ENCODE peak calls at places on chromosome 19, in ten cellular contexts. One of them, this sample, is unnamed.
A peak's percentile ranks its signal among the peaks of the same experiment; 100 is the strongest.

GRCh38 chr19:18780631-18781030 is 10.5 kb downstream of the COMP start:
- DNase-seq in right cardiac atrium: no peak
- DNase-seq in fibroblast of lung: no peak
- DNase-seq in upper lobe of left lung: no peak
- DNase-seq in thyroid gland: no peak
- DNase-seq in mesenchymal stem cell: no peak
- DNase-seq in uterus: no peak
- DNase-seq in tibial nerve: no peak
- DNase-seq in neuronal stem cell: no peak
- DNase-seq in cardiac muscle cell: no peak
- DNase-seq in this sample: no peak

GRCh38 chr19:41546386-41546789 is 29.6 kb upstream of the CEACAM21 start:
- DNase-seq in right cardiac atrium: peak; percentile 70
- DNase-seq in fibroblast of lung: no peak
- DNase-seq in upper lobe of left lung: no peak
- DNase-seq in thyroid gland: no peak
- DNase-seq in mesenchymal stem cell: no peak
- DNase-seq in uterus: no peak
- DNase-seq in tibial nerve: no peak
- DNase-seq in neuronal stem cell: no peak
- DNase-seq in cardiac muscle cell: no peak
- DNase-seq in this sample: no peak

GRCh38 chr19:14733574-14733973 is 43.7 kb downstream of the ZNF333 start:
- DNase-seq in right cardiac atrium: no peak
- DNase-seq in fibroblast of lung: no peak
- DNase-seq in upper lobe of left lung: no peak
- DNase-seq in thyroid gland: no peak
- DNase-seq in mesenchymal stem cell: no peak
- DNase-seq in uterus: no peak
- DNase-seq in tibial nerve: no peak
- DNase-seq in neuronal stem cell: no peak
- DNase-seq in cardiac muscle cell: no peak
- DNase-seq in this sample: no peak

GRCh38 chr19:16121141-16121540 is 9.5 kb downstream of the RAB8A start:
- DNase-seq in right cardiac atrium: no peak
- DNase-seq in fibroblast of lung: no peak
- DNase-seq in upper lobe of left lung: no peak
- DNase-seq in thyroid gland: no peak
- DNase-seq in mesenchymal stem cell: no peak
- DNase-seq in uterus: no peak
- DNase-seq in tibial nerve: no peak
- DNase-seq in neuronal stem cell: no peak
- DNase-seq in cardiac muscle cell: no peak
- DNase-seq in this sample: no peak

GRCh38 chr19:1315470-1316166 is 29.9 kb downstream of the EFNA2 start:
- DNase-seq in right cardiac atrium: peak; percentile 84
- DNase-seq in fibroblast of lung: peak; percentile 40
- DNase-seq in upper lobe of left lung: peak; percentile 90
- DNase-seq in thyroid gland: peak; percentile 19
- DNase-seq in mesenchymal stem cell: peak; percentile 25
- DNase-seq in uterus: no peak
- DNase-seq in tibial nerve: no peak
- DNase-seq in neuronal stem cell: no peak
- DNase-seq in cardiac muscle cell: peak; percentile 64
- DNase-seq in this sample: peak; percentile 66

GRCh38 chr19:10587022-10587838 is at the start of gene AP1M2:
- DNase-seq in right cardiac atrium: no peak
- DNase-seq in fibroblast of lung: no peak
- DNase-seq in upper lobe of left lung: peak; percentile 85
- DNase-seq in thyroid gland: peak; percentile 60
- DNase-seq in mesenchymal stem cell: no peak
- DNase-seq in uterus: no peak
- DNase-seq in tibial nerve: no peak
- DNase-seq in neuronal stem cell: no peak
- DNase-seq in cardiac muscle cell: no peak
- DNase-seq in this sample: no peak

GRCh38 chr19:13029893-13030292 is 34.6 kb downstream of the NFIX start:
- DNase-seq in right cardiac atrium: peak; percentile 63
- DNase-seq in fibroblast of lung: no peak
- DNase-seq in upper lobe of left lung: no peak
- DNase-seq in thyroid gland: no peak
- DNase-seq in mesenchymal stem cell: no peak
- DNase-seq in uterus: no peak
- DNase-seq in tibial nerve: no peak
- DNase-seq in neuronal stem cell: no peak
- DNase-seq in cardiac muscle cell: no peak
- DNase-seq in this sample: no peak

GRCh38 chr19:14122924-14123323 is 5.4 kb upstream of the PRKACA start:
- DNase-seq in right cardiac atrium: no peak
- DNase-seq in fibroblast of lung: no peak
- DNase-seq in upper lobe of left lung: no peak
- DNase-seq in thyroid gland: no peak
- DNase-seq in mesenchymal stem cell: no peak
- DNase-seq in uterus: no peak
- DNase-seq in tibial nerve: no peak
- DNase-seq in neuronal stem cell: no peak
- DNase-seq in cardiac muscle cell: no peak
- DNase-seq in this sample: no peak

GRCh38 chr19:15979293-15979692 is 30.5 kb downstream of the OR10H4 start:
- DNase-seq in right cardiac atrium: no peak
- DNase-seq in fibroblast of lung: no peak
- DNase-seq in upper lobe of left lung: no peak
- DNase-seq in thyroid gland: no peak
- DNase-seq in mesenchymal stem cell: no peak
- DNase-seq in uterus: no peak
- DNase-seq in tibial nerve: no peak
- DNase-seq in neuronal stem cell: no peak
- DNase-seq in cardiac muscle cell: no peak
- DNase-seq in this sample: no peak

GRCh38 chr19:41934849-41935374 is 6.7 kb upstream of the ERFL start:
- DNase-seq in right cardiac atrium: peak; percentile 78
- DNase-seq in fibroblast of lung: peak; percentile 42
- DNase-seq in upper lobe of left lung: no peak
- DNase-seq in thyroid gland: peak; percentile 51
- DNase-seq in mesenchymal stem cell: peak; percentile 69
- DNase-seq in uterus: peak; percentile 48
- DNase-seq in tibial nerve: peak; percentile 72
- DNase-seq in neuronal stem cell: peak; percentile 86
- DNase-seq in cardiac muscle cell: peak; percentile 69
- DNase-seq in this sample: peak; percentile 63

DNA sequence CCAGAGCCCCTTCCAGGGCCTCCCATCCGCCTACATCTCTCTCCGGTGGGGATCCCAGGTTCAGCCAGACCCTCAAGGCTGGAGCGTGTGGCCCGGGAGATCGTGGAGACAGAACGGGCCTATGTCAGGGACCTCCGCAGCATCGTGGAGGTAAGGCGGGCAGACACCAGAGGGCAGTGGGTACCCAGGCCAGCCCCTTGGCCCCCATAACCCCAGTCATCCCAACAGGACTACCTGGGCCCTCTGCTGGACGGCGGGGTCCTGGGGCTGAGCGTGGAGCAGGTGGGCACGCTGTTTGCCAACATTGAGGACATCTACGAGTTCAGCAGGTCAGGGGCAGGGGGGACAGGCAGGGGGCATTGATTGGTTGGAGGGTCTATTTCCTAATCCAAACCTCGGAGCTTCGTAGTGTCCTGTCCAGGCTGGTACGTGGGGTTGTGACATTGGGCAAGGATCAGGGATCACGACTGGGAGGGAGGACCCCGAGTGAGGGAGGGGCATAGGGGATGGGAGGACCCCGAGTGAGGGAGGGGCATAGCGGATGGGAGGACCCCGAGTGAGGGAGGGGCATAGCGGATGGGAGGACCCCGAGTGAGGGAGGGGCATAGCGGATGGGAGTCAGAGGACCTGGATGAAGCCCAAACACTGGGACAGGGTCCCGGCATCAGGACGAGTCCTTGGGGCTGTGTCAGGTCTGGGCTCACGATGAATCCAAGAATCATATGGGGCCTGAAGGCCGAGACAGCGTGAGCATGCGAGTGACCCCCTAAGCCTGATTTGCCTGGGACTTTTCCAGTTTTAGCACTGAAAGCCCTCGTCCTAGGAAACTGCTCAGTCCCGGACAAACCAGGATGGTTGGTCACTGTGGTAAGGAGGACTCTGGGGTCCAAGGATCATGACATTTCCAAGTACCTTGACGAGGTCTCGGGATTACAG is 2.9 kb downstream of the PLEKHG2 start:
- DNase-seq in right cardiac atrium: peak; percentile 72
- DNase-seq in fibroblast of lung: no peak
- DNase-seq in upper lobe of left lung: peak; percentile 81
- DNase-seq in thyroid gland: no peak
- DNase-seq in mesenchymal stem cell: peak; percentile 42
- DNase-seq in uterus: peak; percentile 28
- DNase-seq in tibial nerve: no peak
- DNase-seq in neuronal stem cell: no peak
- DNase-seq in cardiac muscle cell: no peak
- DNase-seq in this sample: no peak
- H3K27ac ChIP-seq in right cardiac atrium: no peak overlapping the region
- H3K27ac ChIP-seq in fibroblast of lung: peak overlapping the region; percentile 45
- H3K27ac ChIP-seq in upper lobe of left lung: peak overlapping the region; percentile 13
- H3K27ac ChIP-seq in thyroid gland: no peak overlapping the region
- H3K27ac ChIP-seq in mesenchymal stem cell: no peak overlapping the region
- H3K27ac ChIP-seq in uterus: peak overlapping the region; percentile 98
- H3K27ac ChIP-seq in tibial nerve: peak overlapping the region; percentile 95
- H3K27ac ChIP-seq in neuronal stem cell: no peak overlapping the region
- H3K27ac ChIP-seq in cardiac muscle cell: peak overlapping the region; percentile 95
- H3K27ac ChIP-seq in this sample: peak overlapping the region; percentile 100

DNA sequence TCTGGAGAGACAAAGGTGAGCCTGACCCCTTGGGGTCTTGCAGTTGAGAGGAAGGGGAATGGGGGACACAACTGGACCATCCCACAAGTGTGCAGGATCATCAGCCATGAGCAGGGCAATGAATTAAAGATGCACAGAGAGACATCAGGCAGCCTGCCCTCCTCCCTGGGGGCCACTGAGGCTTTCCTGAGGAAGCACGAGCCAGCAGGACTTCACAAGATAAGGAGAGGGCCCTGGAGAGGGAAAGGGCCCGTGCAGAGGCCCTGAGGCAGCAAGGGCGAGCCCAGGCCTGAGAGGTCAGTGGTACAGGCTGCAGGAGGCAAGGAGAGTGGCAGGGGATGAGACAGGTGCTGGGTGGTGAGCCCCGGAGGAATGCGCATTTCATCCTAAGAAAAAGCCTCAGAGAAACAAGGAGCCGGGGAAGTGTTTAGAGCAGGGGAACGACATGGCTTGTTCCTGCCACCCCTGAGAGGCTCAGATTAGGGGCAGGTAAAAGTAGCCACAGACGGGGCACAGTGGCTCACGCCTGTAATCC is 9.0 kb upstream of the PRKD2 start:
- DNase-seq in right cardiac atrium: peak; percentile 16
- DNase-seq in fibroblast of lung: no peak
- DNase-seq in upper lobe of left lung: no peak
- DNase-seq in thyroid gland: no peak
- DNase-seq in mesenchymal stem cell: no peak
- DNase-seq in uterus: no peak
- DNase-seq in tibial nerve: no peak
- DNase-seq in neuronal stem cell: no peak
- DNase-seq in cardiac muscle cell: no peak
- DNase-seq in this sample: no peak
- H3K27ac ChIP-seq in right cardiac atrium: no peak overlapping the region
- H3K27ac ChIP-seq in fibroblast of lung: no peak overlapping the region
- H3K27ac ChIP-seq in upper lobe of left lung: no peak overlapping the region
- H3K27ac ChIP-seq in thyroid gland: no peak overlapping the region
- H3K27ac ChIP-seq in mesenchymal stem cell: no peak overlapping the region
- H3K27ac ChIP-seq in uterus: no peak overlapping the region
- H3K27ac ChIP-seq in tibial nerve: no peak overlapping the region
- H3K27ac ChIP-seq in neuronal stem cell: no peak overlapping the region
- H3K27ac ChIP-seq in cardiac muscle cell: no peak overlapping the region
- H3K27ac ChIP-seq in this sample: peak overlapping the region; percentile 45

DNA sequence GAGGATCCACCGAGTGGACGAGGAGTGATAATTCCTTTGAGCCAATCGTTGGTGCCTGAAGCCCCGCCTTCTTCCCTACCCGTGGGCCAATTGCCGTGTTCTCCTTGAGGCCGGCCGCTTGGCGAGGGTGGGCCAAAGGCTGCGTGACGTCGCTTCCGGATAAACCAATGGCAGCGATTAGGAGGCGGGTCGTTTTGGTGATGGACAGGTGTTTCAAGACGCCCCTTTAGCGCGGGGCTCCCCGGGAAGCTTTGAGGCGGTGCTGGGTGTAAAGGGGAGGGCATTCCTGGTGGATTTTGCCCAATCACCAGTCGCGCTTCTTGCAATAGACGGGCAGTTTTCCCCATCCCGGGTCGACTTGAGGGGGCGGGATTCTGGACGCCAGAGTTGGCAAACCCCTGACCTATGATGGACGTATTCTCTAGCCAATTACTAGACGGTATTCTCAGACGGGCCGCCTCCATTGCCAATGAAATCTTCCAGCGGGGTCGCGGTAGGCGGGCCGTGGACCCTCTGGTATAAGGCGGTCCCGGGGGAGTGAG is 310 bp upstream of the PRMT1 start:
- DNase-seq in right cardiac atrium: peak; percentile 100
- DNase-seq in fibroblast of lung: peak; percentile 100
- DNase-seq in upper lobe of left lung: peak; percentile 94
- DNase-seq in thyroid gland: peak; percentile 100
- DNase-seq in mesenchymal stem cell: peak; percentile 100
- DNase-seq in uterus: peak; percentile 100
- DNase-seq in tibial nerve: peak; percentile 100
- DNase-seq in neuronal stem cell: peak; percentile 100
- DNase-seq in cardiac muscle cell: peak; percentile 100
- DNase-seq in this sample: peak; percentile 100
- H3K27ac ChIP-seq in right cardiac atrium: peak overlapping the region; percentile 95
- H3K27ac ChIP-seq in fibroblast of lung: peak overlapping the region; percentile 98
- H3K27ac ChIP-seq in upper lobe of left lung: peak overlapping the region; percentile 91
- H3K27ac ChIP-seq in thyroid gland: peak overlapping the region; percentile 86
- H3K27ac ChIP-seq in mesenchymal stem cell: peak overlapping the region; percentile 96
- H3K27ac ChIP-seq in uterus: peak overlapping the region; percentile 94
- H3K27ac ChIP-seq in tibial nerve: peak overlapping the region; percentile 95
- H3K27ac ChIP-seq in neuronal stem cell: peak overlapping the region; percentile 98
- H3K27ac ChIP-seq in cardiac muscle cell: peak overlapping the region; percentile 100
- H3K27ac ChIP-seq in this sample: peak overlapping the region; percentile 88

DNA sequence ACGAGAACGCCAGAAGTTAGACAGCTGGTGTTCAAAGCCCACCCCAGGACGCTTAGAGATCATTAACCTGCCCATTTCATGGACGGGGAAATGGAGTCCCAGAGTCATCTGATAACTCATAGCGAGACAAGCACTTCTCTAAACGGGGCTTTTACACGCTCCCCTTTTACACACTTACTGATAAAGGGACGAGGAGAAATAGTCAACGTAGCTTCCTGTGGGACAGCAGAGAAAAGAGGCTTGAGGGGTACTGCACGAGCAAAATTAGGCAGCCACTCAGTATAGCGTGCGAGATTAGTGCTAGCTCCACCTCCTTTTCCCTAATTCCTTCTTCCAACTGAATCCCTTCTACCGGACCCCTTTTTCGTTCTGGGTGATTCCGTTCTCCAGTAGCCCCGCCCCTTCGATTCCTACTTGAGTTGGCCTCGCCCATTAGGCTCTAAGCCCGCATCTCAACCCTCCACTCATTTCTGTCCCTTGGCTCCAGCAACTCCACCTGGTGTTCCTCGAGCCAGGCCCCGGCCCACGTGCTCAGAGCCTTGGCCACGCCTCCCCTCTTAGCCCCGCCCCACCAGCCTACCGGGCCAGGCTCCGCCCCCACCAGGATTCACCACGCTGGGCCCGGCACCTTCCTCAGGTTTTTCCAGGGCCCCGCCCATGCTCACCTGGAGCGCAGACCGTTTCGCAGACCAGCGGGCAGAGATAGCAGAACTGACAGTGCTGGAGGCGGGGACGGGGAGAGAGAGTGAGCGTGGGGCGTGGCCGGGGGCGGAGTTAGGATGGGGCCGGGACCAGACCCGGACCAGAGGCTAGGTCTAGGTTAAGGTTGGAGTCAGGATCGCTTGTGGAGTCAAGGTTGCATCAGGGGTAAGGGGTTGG is 3.6 kb downstream of the HRC start:
- DNase-seq in right cardiac atrium: peak; percentile 88
- DNase-seq in fibroblast of lung: peak; percentile 28
- DNase-seq in upper lobe of left lung: peak; percentile 93
- DNase-seq in thyroid gland: peak; percentile 96
- DNase-seq in mesenchymal stem cell: peak; percentile 60
- DNase-seq in uterus: peak; percentile 52
- DNase-seq in tibial nerve: peak; percentile 34
- DNase-seq in neuronal stem cell: no peak
- DNase-seq in cardiac muscle cell: peak; percentile 53
- DNase-seq in this sample: peak; percentile 92
- H3K27ac ChIP-seq in right cardiac atrium: peak overlapping the region; percentile 39
- H3K27ac ChIP-seq in fibroblast of lung: no peak overlapping the region
- H3K27ac ChIP-seq in upper lobe of left lung: peak overlapping the region; percentile 79
- H3K27ac ChIP-seq in thyroid gland: peak overlapping the region; percentile 51
- H3K27ac ChIP-seq in mesenchymal stem cell: no peak overlapping the region
- H3K27ac ChIP-seq in uterus: no peak overlapping the region
- H3K27ac ChIP-seq in tibial nerve: no peak overlapping the region
- H3K27ac ChIP-seq in neuronal stem cell: no peak overlapping the region
- H3K27ac ChIP-seq in cardiac muscle cell: peak overlapping the region; percentile 72
- H3K27ac ChIP-seq in this sample: peak overlapping the region; percentile 87

This sample was measured in RWPE1.